ENCODE peak calls at places on chromosomes 2 and 18, in four cellular contexts. P, X, R and F are unnamed samples.

GRCh38 chr18:79400591-79401381 is 5.1 kb downstream of the NFATC1 start:
- DNase-seq in P (peak; percentile 77), R (no peak), X (no peak), F (peak; percentile 79)

GRCh38 chr18:62523631-62524442 is 1.0 kb downstream of the ZCCHC2 start:
- DNase-seq in X (peak; percentile 44), R (peak; percentile 31), P (no peak), F (no peak)

GRCh38 chr18:2912357-2913299 is 65.8 kb downstream of the EMILIN2 start:
- DNase-seq in X (no peak), P (no peak), R (no peak), F (no peak)

GRCh38 chr2:196322963-196323810 is 151.8 kb upstream of the STK17B start:
- DNase-seq in R (no peak), P (no peak), X (no peak), F (no peak)

GRCh38 chr2:239249781-239250180 is 151.0 kb downstream of the HDAC4 start:
- DNase-seq in X (no peak), P (no peak), R (peak; percentile 55), F (no peak)

GRCh38 chr2:236161082-236161462 is 7.1 kb downstream of the GBX2 start:
- DNase-seq in X (no peak), P (no peak), R (no peak), F (no peak)

GRCh38 chr2:71254078-71254477 is 27.2 kb upstream of the PAIP2B start:
- DNase-seq in R (no peak), X (no peak), P (no peak), F (no peak)

GRCh38 chr2:223797073-223797472 is 40.3 kb downstream of the AP1S3 start:
- DNase-seq in X (no peak), R (peak; percentile 28), P (no peak), F (no peak)

GRCh38 chr18:46336278-46337205 is 232.4 kb downstream of the HAUS1 start:
- DNase-seq in R (no peak), P (no peak), X (no peak), F (no peak)

GRCh38 chr2:201071305-201072200 is at the start of the genes HYCC2 and NDUFB3:
- DNase-seq in R (peak; percentile 80), X (peak; percentile 85), P (peak; percentile 74), F (peak; percentile 65)

GRCh38 chr2:226334981-226335720 is 464.5 kb downstream of the IRS1 start:
- DNase-seq in P (no peak), R (no peak), X (no peak), F (no peak)

GRCh38 chr2:106885981-106886915 is at the start of gene ST6GAL2:
- DNase-seq in X (peak; percentile 43), P (peak; percentile 13), R (no peak), F (no peak)

GRCh38 chr18:11570770-11571169 is 38.6 kb upstream of the SLC35G4 start:
- DNase-seq in X (peak; percentile 7), P (no peak), R (no peak), F (no peak)

GRCh38 chr2:19559596-19560240 is 201.3 kb upstream of the OSR1 start:
- DNase-seq in R (no peak), P (no peak), X (no peak), F (no peak)

GRCh38 chr18:74407888-74408287 is 49.2 kb downstream of the DIPK1C start:
- DNase-seq in R (no peak), P (no peak), X (no peak), F (peak; percentile 12)

GRCh38 chr2:143955416-143956075 is 564.4 kb downstream of the ZEB2 start:
- DNase-seq in P (no peak), X (no peak), R (peak; percentile 65), F (no peak)

GRCh38 chr2:240387669-240388358 is 47.6 kb upstream of the GPC1 start:
- DNase-seq in X (no peak), P (no peak), R (peak; percentile 90), F (no peak)

GRCh38 chr2:5849596-5849995 is 157.4 kb downstream of the SOX11 start:
- DNase-seq in R (no peak), P (no peak), X (no peak), F (no peak)

GRCh38 chr2:145027073-145027459 is 507.1 kb upstream of the ZEB2 start:
- DNase-seq in R (no peak), X (no peak), P (no peak), F (no peak)

GRCh38 chr2:239464166-239465016 is 63.6 kb upstream of the HDAC4 start:
- DNase-seq in X (no peak), R (no peak), P (no peak), F (no peak)

GRCh38 chr2:23697676-23698075 is 229.2 kb downstream of the ATAD2B start:
- DNase-seq in R (peak; percentile 17), P (no peak), X (no peak), F (no peak)

GRCh38 chr2:21438949-21439348 is 315.2 kb downstream of the TDRD15 start:
- DNase-seq in R (no peak), P (no peak), X (no peak), F (no peak)

GRCh38 chr2:224982226-224982625 is 60.0 kb downstream of the DOCK10 start:
- DNase-seq in X (no peak), P (no peak), R (no peak), F (no peak)

GRCh38 chr18:506264-506663 is 5.8 kb upstream of the COLEC12 start:
- DNase-seq in R (no peak), X (no peak), P (no peak), F (no peak)

GRCh38 chr18:61797691-61798590 is 94.9 kb downstream of the RNF152 start:
- DNase-seq in P (no peak), X (peak; percentile 52), R (no peak), F (no peak)

GRCh38 chr2:218323526-218324472 is 31.5 kb upstream of the TMBIM1 start:
- DNase-seq in X (peak; percentile 27), R (no peak), P (no peak), F (no peak)

GRCh38 chr2:131400849-131401248 is 36.9 kb upstream of the RAB6D start:
- DNase-seq in P (no peak), X (no peak), R (no peak), F (no peak)

GRCh38 chr2:226220511-226220910 is 579.1 kb downstream of the IRS1 start:
- DNase-seq in R (no peak), X (no peak), P (no peak), F (no peak)

GRCh38 chr2:132797551-132797950 is 127.5 kb upstream of the LYPD1 start:
- DNase-seq in X (no peak), R (peak; percentile 55), P (no peak), F (no peak)

GRCh38 chr2:195360242-195360641 is 296.8 kb upstream of the SLC39A10 start:
- DNase-seq in R (no peak), P (no peak), X (no peak), F (no peak)

GRCh38 chr2:109370399-109370990 is 241.5 kb downstream of the SH3RF3 start:
- DNase-seq in X (no peak), R (no peak), P (no peak), F (no peak)

GRCh38 chr2:222423632-222424280 is 587 bp upstream of the SGPP2 start:
- DNase-seq in X (peak; percentile 43), P (no peak), R (no peak), F (no peak)

GRCh38 chr2:84302513-84303412 is 156.3 kb downstream of the SUCLG1 start:
- DNase-seq in X (peak; percentile 37), P (peak; percentile 41), R (peak; percentile 1), F (peak; percentile 39)

GRCh38 chr2:209648714-209649113 is 122.9 kb upstream of the UNC80 start:
- DNase-seq in X (no peak), R (peak; percentile 17), P (no peak), F (no peak)

GRCh38 chr2:105187531-105187930 is 54.0 kb upstream of the GPR45 start:
- DNase-seq in X (no peak), R (peak; percentile 3), P (no peak), F (no peak)

GRCh38 chr2:133676392-133677130 is 108.3 kb upstream of the NCKAP5 start:
- DNase-seq in R (peak; percentile 76), P (no peak), X (no peak), F (no peak)

GRCh38 chr2:1774929-1775328 is 30.6 kb upstream of the PXDN start:
- DNase-seq in R (no peak), P (no peak), X (no peak), F (no peak)

GRCh38 chr2:160339291-160339690 is 139.2 kb upstream of the ITGB6 start:
- DNase-seq in R (no peak), P (no peak), X (no peak), F (no peak)

GRCh38 chr2:16623046-16623445 is 42.6 kb downstream of the CYRIA start:
- DNase-seq in R (peak; percentile 61), P (no peak), X (no peak), F (no peak)

GRCh38 chr2:105328281-105329196 is 996 bp downstream of the TGFBRAP1 start:
- DNase-seq in X (peak; percentile 38), P (no peak), R (no peak), F (peak; percentile 19)